ENCODE peak calls at places on chromosomes 4 and X, in nine cellular contexts. One of them, this sample, is unnamed.

GRCh38 chr4:48127231-48127881 is 6.7 kb downstream of the TXK start:
- DNase-seq in CD4-positive, alpha-beta T cell: no peak
- DNase-seq in H54: no peak
- DNase-seq in GM18507: no peak
- DNase-seq in H7: peak
- DNase-seq in aorta: no peak
- DNase-seq in stimulated activated CD4-positive, alpha-beta T cell treated with anti-CD3 and anti-CD28 coated beads, Interleukin-4, amount 100 ng/mL, for 1 hour: no peak
- DNase-seq in pons: no peak
- DNase-seq in H1: no peak
- DNase-seq in this sample: no peak

GRCh38 chr4:145533011-145533410 is 51.4 kb downstream of the SMAD1 start:
- DNase-seq in CD4-positive, alpha-beta T cell: no peak
- DNase-seq in H54: no peak
- DNase-seq in GM18507: no peak
- DNase-seq in H7: no peak
- DNase-seq in aorta: no peak
- DNase-seq in stimulated activated CD4-positive, alpha-beta T cell treated with anti-CD3 and anti-CD28 coated beads, Interleukin-4, amount 100 ng/mL, for 1 hour: no peak
- DNase-seq in pons: no peak
- DNase-seq in H1: no peak
- DNase-seq in this sample: no peak

GRCh38 chr4:7110546-7110945 is 42.7 kb upstream of the GRPEL1 start:
- DNase-seq in CD4-positive, alpha-beta T cell: no peak
- DNase-seq in H54: no peak
- DNase-seq in GM18507: no peak
- DNase-seq in H7: no peak
- DNase-seq in aorta: no peak
- DNase-seq in stimulated activated CD4-positive, alpha-beta T cell treated with anti-CD3 and anti-CD28 coated beads, Interleukin-4, amount 100 ng/mL, for 1 hour: no peak
- DNase-seq in pons: no peak
- DNase-seq in H1: no peak
- DNase-seq in this sample: no peak

GRCh38 chr4:145307120-145307519 is 126.7 kb upstream of the OTUD4 start:
- DNase-seq in CD4-positive, alpha-beta T cell: no peak
- DNase-seq in H54: no peak
- DNase-seq in GM18507: no peak
- DNase-seq in H7: no peak
- DNase-seq in aorta: no peak
- DNase-seq in stimulated activated CD4-positive, alpha-beta T cell treated with anti-CD3 and anti-CD28 coated beads, Interleukin-4, amount 100 ng/mL, for 1 hour: no peak
- DNase-seq in pons: peak
- DNase-seq in H1: no peak
- DNase-seq in this sample: no peak

GRCh38 chr4:83486457-83487129 is 1.7 kb upstream of the ABRAXAS1 start:
- DNase-seq in CD4-positive, alpha-beta T cell: no peak
- DNase-seq in H54: no peak
- DNase-seq in GM18507: no peak
- DNase-seq in H7: no peak
- DNase-seq in aorta: no peak
- DNase-seq in stimulated activated CD4-positive, alpha-beta T cell treated with anti-CD3 and anti-CD28 coated beads, Interleukin-4, amount 100 ng/mL, for 1 hour: no peak
- DNase-seq in pons: no peak
- DNase-seq in H1: no peak
- DNase-seq in this sample: no peak

GRCh38 chrX:48958635-48959094 is 1.3 kb upstream of the OTUD5 start:
- DNase-seq in CD4-positive, alpha-beta T cell: no peak
- DNase-seq in H54: no peak
- DNase-seq in GM18507: no peak
- DNase-seq in H7: no peak
- DNase-seq in aorta: peak
- DNase-seq in stimulated activated CD4-positive, alpha-beta T cell treated with anti-CD3 and anti-CD28 coated beads, Interleukin-4, amount 100 ng/mL, for 1 hour: no peak
- DNase-seq in pons: peak
- DNase-seq in H1: peak
- DNase-seq in this sample: no peak

GRCh38 chrX:39941332-39941920 is 156.3 kb downstream of the BCOR start:
- DNase-seq in CD4-positive, alpha-beta T cell: no peak
- DNase-seq in H54: no peak
- DNase-seq in GM18507: no peak
- DNase-seq in H7: no peak
- DNase-seq in aorta: no peak
- DNase-seq in stimulated activated CD4-positive, alpha-beta T cell treated with anti-CD3 and anti-CD28 coated beads, Interleukin-4, amount 100 ng/mL, for 1 hour: no peak
- DNase-seq in pons: no peak
- DNase-seq in H1: no peak
- DNase-seq in this sample: no peak

GRCh38 chr4:110292994-110293744 is 94.8 kb upstream of the ELOVL6 start:
- DNase-seq in CD4-positive, alpha-beta T cell: no peak
- DNase-seq in H54: no peak
- DNase-seq in GM18507: no peak
- DNase-seq in H7: no peak
- DNase-seq in aorta: no peak
- DNase-seq in stimulated activated CD4-positive, alpha-beta T cell treated with anti-CD3 and anti-CD28 coated beads, Interleukin-4, amount 100 ng/mL, for 1 hour: no peak
- DNase-seq in pons: peak
- DNase-seq in H1: no peak
- DNase-seq in this sample: no peak

GRCh38 chr4:143390764-143391163 is 54.1 kb downstream of the GAB1 start:
- DNase-seq in CD4-positive, alpha-beta T cell: no peak
- DNase-seq in H54: no peak
- DNase-seq in GM18507: no peak
- DNase-seq in H7: no peak
- DNase-seq in aorta: no peak
- DNase-seq in stimulated activated CD4-positive, alpha-beta T cell treated with anti-CD3 and anti-CD28 coated beads, Interleukin-4, amount 100 ng/mL, for 1 hour: no peak
- DNase-seq in pons: no peak
- DNase-seq in H1: no peak
- DNase-seq in this sample: no peak

GRCh38 chr4:186651181-186651603 is 72.5 kb downstream of the FAT1 start:
- DNase-seq in CD4-positive, alpha-beta T cell: no peak
- DNase-seq in H54: no peak
- DNase-seq in GM18507: no peak
- DNase-seq in H7: no peak
- DNase-seq in aorta: no peak
- DNase-seq in stimulated activated CD4-positive, alpha-beta T cell treated with anti-CD3 and anti-CD28 coated beads, Interleukin-4, amount 100 ng/mL, for 1 hour: no peak
- DNase-seq in pons: peak
- DNase-seq in H1: no peak
- DNase-seq in this sample: no peak